ENCODE peak calls at places on chromosomes 11 and 22, in four cellular contexts. One of them, this sample, is unnamed.

GRCh38 chr11:446886-447285 is 3.2 kb upstream of the PTDSS2 start:
- DNase-seq in NCI-H82: no peak
- DNase-seq in GDM1: no peak
- DNase-seq in NCI-H1436: no peak
- DNase-seq in this sample: no peak

GRCh38 chr11:16605440-16605970 is 132.9 kb upstream of the C11orf58 start:
- DNase-seq in NCI-H82: peak; percentile 35
- DNase-seq in GDM1: no peak
- DNase-seq in NCI-H1436: peak; percentile 13
- DNase-seq in this sample: peak; percentile 29

GRCh38 chr22:44586337-44586990 is 88.4 kb upstream of the RTL6 start:
- DNase-seq in NCI-H82: no peak
- DNase-seq in GDM1: no peak
- DNase-seq in NCI-H1436: no peak
- DNase-seq in this sample: no peak

GRCh38 chr11:77020751-77021150 is 13.4 kb upstream of the B3GNT6 start:
- DNase-seq in NCI-H82: no peak
- DNase-seq in GDM1: no peak
- DNase-seq in NCI-H1436: no peak
- DNase-seq in this sample: no peak

GRCh38 chr11:111283945-111284481 is 14.3 kb upstream of the POU2AF3 start:
- DNase-seq in NCI-H82: no peak
- DNase-seq in GDM1: no peak
- DNase-seq in NCI-H1436: no peak
- DNase-seq in this sample: no peak

GRCh38 chr11:78615724-78616123 is 41.1 kb upstream of the NARS2 start:
- DNase-seq in NCI-H82: no peak
- DNase-seq in GDM1: no peak
- DNase-seq in NCI-H1436: no peak
- DNase-seq in this sample: no peak

GRCh38 chr11:64863381-64864060 is 14.9 kb downstream of the EHD1 start:
- DNase-seq in NCI-H82: peak; percentile 79
- DNase-seq in GDM1: no peak
- DNase-seq in NCI-H1436: no peak
- DNase-seq in this sample: no peak

GRCh38 chr11:61950035-61950547 is at the start of gene BEST1:
- DNase-seq in NCI-H82: no peak
- DNase-seq in GDM1: no peak
- DNase-seq in NCI-H1436: no peak
- DNase-seq in this sample: no peak

GRCh38 chr11:77038825-77039326 is 4.7 kb downstream of the B3GNT6 start:
- DNase-seq in NCI-H82: no peak
- DNase-seq in GDM1: no peak
- DNase-seq in NCI-H1436: no peak
- DNase-seq in this sample: no peak

GRCh38 chr11:10514210-10514609 is 26.8 kb downstream of the RNF141 start:
- DNase-seq in NCI-H82: no peak
- DNase-seq in GDM1: no peak
- DNase-seq in NCI-H1436: no peak
- DNase-seq in this sample: no peak

GRCh38 chr11:35517481-35517880 is 7.9 kb downstream of the PAMR1 start:
- DNase-seq in NCI-H82: no peak
- DNase-seq in GDM1: no peak
- DNase-seq in NCI-H1436: no peak
- DNase-seq in this sample: no peak

GRCh38 chr11:76918941-76919386 is 58.2 kb downstream of the ACER3 start:
- DNase-seq in NCI-H82: peak; percentile 67
- DNase-seq in GDM1: peak; percentile 34
- DNase-seq in NCI-H1436: peak; percentile 33
- DNase-seq in this sample: peak; percentile 56

GRCh38 chr11:72831521-72832300 is 17.5 kb downstream of the ATG16L2 start:
- DNase-seq in NCI-H82: peak; percentile 88
- DNase-seq in GDM1: peak; percentile 62
- DNase-seq in NCI-H1436: peak; percentile 54
- DNase-seq in this sample: peak; percentile 82

GRCh38 chr11:69598147-69598546 is 42.8 kb upstream of the CCND1 start:
- DNase-seq in NCI-H82: no peak
- DNase-seq in GDM1: no peak
- DNase-seq in NCI-H1436: no peak
- DNase-seq in this sample: no peak

GRCh38 chr22:46727813-46728364 is 10.2 kb downstream of the CERK start:
- DNase-seq in NCI-H82: no peak
- DNase-seq in GDM1: no peak
- DNase-seq in NCI-H1436: no peak
- DNase-seq in this sample: no peak

GRCh38 chr11:65205602-65205967 is 23.9 kb downstream of the CAPN1 start:
- DNase-seq in NCI-H82: no peak
- DNase-seq in GDM1: no peak
- DNase-seq in NCI-H1436: no peak
- DNase-seq in this sample: no peak

GRCh38 chr11:132556316-132556715 is 976.0 kb downstream of the OPCML start:
- DNase-seq in NCI-H82: no peak
- DNase-seq in GDM1: no peak
- DNase-seq in NCI-H1436: no peak
- DNase-seq in this sample: no peak

GRCh38 chr11:30351061-30351460 is 28.2 kb downstream of the ARL14EP start:
- DNase-seq in NCI-H82: no peak
- DNase-seq in GDM1: no peak
- DNase-seq in NCI-H1436: no peak
- DNase-seq in this sample: no peak

GRCh38 chr11:9838229-9838628 is 174.4 kb downstream of the SWAP70 start:
- DNase-seq in NCI-H82: no peak
- DNase-seq in GDM1: no peak
- DNase-seq in NCI-H1436: no peak
- DNase-seq in this sample: no peak

GRCh38 chr11:1228921-1229451 is 6.1 kb downstream of the MUC5B start:
- DNase-seq in NCI-H82: no peak
- DNase-seq in GDM1: no peak
- DNase-seq in NCI-H1436: no peak
- DNase-seq in this sample: no peak

GRCh38 chr22:20028855-20029549 is 8.1 kb downstream of the TANGO2 start:
- DNase-seq in NCI-H82: no peak
- DNase-seq in GDM1: no peak
- DNase-seq in NCI-H1436: no peak
- DNase-seq in this sample: no peak

GRCh38 chr11:116980136-116980793 is 118.0 kb downstream of the SIK3 start:
- DNase-seq in NCI-H82: no peak
- DNase-seq in GDM1: no peak
- DNase-seq in NCI-H1436: no peak
- DNase-seq in this sample: no peak